ENCODE peak calls at places on chromosome 11, in nine cellular contexts. K is transverse colon, C is stomach, R is H1, T is tibial nerve, S is A549, D is suprapubic skin, A is ovary, Z is sigmoid colon. X is an unnamed sample.

GRCh38 chr11:127195791-127196190 is 195.2 kb upstream of the KIRREL3 start:
- DNase-seq in Z (no peak), S (no peak), T (no peak), C (no peak), R (no peak), A (no peak), D (no peak), K (no peak), X (no peak)

GRCh38 chr11:82810326-82810725 is 76.7 kb upstream of the FAM181B start:
- DNase-seq in R (no peak), D (no peak), C (no peak), Z (no peak), K (no peak), T (no peak), S (no peak), A (no peak), X (no peak)

GRCh38 chr11:116357769-116358544 is 414.8 kb downstream of the BUD13 start:
- DNase-seq in C (no peak), D (no peak), K (peak; percentile 37), A (no peak), Z (no peak), S (peak; percentile 26), R (peak; percentile 85), T (no peak), X (no peak)

GRCh38 chr11:63564056-63564784 is 1.0 kb upstream of the PLAAT2 start:
- DNase-seq in A (no peak), Z (peak; percentile 22), R (no peak), K (no peak), T (no peak), C (peak; percentile 48), D (no peak), S (no peak), X (no peak)

GRCh38 chr11:126929186-126930085 is 71.1 kb downstream of the KIRREL3 start:
- DNase-seq in Z (no peak), K (no peak), D (no peak), C (no peak), A (no peak), R (no peak), T (no peak), S (no peak), X (no peak)

GRCh38 chr11:101390539-101390938 is 193.3 kb downstream of the TRPC6 start:
- DNase-seq in K (no peak), R (no peak), Z (no peak), T (no peak), C (no peak), A (no peak), D (no peak), S (peak; percentile 13), X (no peak)

GRCh38 chr11:35647535-35648092 is 15.0 kb upstream of the TRIM44 start:
- DNase-seq in R (no peak), S (no peak), K (no peak), C (no peak), D (no peak), T (no peak), Z (no peak), A (no peak), X (peak; percentile 53)

GRCh38 chr11:1757861-1758610 is 5.7 kb downstream of the CTSD start:
- DNase-seq in S (no peak), C (no peak), T (no peak), D (no peak), A (no peak), Z (no peak), R (no peak), K (peak; percentile 58), X (no peak)

GRCh38 chr11:108805030-108805429 is 140.2 kb downstream of the DDX10 start:
- DNase-seq in D (no peak), R (no peak), T (no peak), S (no peak), K (no peak), Z (no peak), C (no peak), A (no peak), X (no peak)

GRCh38 chr11:88178211-88178610 is 3.0 kb upstream of the RAB38 start:
- DNase-seq in D (no peak), K (no peak), C (no peak), A (no peak), S (no peak), Z (no peak), T (no peak), R (no peak), X (no peak)

GRCh38 chr11:88175707-88176066 is 444 bp upstream of the RAB38 start:
- DNase-seq in C (no peak), K (no peak), Z (no peak), R (no peak), A (no peak), S (no peak), T (no peak), D (no peak), X (no peak)

GRCh38 chr11:88171982-88172381 is 3.3 kb downstream of the RAB38 start:
- DNase-seq in K (no peak), S (no peak), C (no peak), Z (no peak), A (no peak), R (no peak), D (no peak), T (no peak), X (no peak)

GRCh38 chr11:88174627-88175003 is 628 bp downstream of the RAB38 start:
- DNase-seq in C (peak; percentile 73), S (peak; percentile 24), K (peak; percentile 74), Z (peak; percentile 85), R (peak; percentile 5), T (peak; percentile 35), D (peak; percentile 82), A (peak; percentile 36), X (no peak)

DNA sequence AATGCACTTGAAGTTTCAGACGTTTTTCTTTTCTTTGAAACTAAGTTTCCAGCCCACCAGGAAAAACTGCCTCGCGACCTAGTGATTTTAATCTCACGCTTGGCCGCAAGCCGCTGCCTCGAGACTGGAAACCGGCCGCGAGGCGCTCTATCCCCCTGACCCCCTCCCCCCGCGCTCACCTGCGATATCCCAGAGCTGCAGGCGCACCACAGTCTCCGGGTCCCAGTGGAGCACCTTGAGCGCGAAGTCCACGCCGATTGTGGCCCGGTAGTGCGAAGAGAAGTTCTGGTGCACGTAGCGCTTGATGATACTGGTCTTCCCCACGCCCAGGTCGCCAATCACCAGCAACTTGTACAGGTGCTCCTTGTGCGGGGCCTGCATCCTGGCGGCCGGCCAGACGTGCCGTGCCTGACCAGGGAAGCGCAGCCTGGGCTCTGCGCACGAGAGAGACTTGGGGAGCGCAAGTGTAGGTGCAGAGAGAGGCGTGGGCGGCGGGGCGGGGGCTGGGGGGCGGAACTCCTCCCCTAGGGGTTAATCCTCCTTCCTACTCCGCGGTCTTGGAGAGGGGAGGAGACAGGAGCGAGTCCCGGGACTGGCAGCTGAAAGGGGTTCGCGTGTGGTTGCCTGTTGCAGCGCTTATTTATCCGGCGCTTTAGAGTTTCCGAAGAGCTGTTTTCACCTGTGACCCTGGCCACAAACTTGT is at the start of gene RAB38:
- DNase-seq in R (peak; percentile 38), S (peak; percentile 4), D (peak; percentile 66), C (peak; percentile 64), K (peak; percentile 58), Z (peak; percentile 70), A (peak; percentile 18), T (no peak), X (no peak)
- H3K4me1 ChIP-seq in R (peaks cover 2% of the 10 kb centered on the region), S (peaks cover 11% of the 10 kb centered on the region), D (peaks cover 54% of the 10 kb centered on the region), C (peaks cover 9% of the 10 kb centered on the region), K (peaks cover 21% of the 10 kb centered on the region), Z (peaks cover 36% of the 10 kb centered on the region), A (no peaks in the 10 kb centered on the region), T (no peaks in the 10 kb centered on the region), X (peaks cover 14% of the 10 kb centered on the region)

DNA sequence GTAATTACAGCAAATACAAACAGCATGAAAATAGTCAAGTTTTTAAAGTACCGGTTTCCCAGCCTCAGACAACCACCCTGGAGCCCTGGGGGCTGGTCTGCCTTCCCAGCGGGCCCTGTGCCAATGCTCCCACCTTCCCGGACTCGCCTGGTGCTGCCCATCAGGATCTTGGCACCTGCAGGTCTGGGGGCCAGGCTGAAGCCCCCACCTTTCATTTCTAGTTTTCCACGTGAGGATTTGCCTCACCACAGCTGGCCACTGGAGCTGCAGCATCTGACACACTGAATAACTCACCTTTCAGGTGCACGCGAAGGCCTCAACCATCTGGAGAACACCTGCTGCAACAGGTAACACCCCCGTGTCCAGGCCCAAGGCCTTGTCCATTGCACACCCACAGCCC is 108.7 kb upstream of the THY1 start:
- DNase-seq in C (no peak), Z (peak; percentile 34), K (no peak), A (no peak), T (no peak), D (peak; percentile 44), R (no peak), S (no peak), X (no peak)
- TF ChIP-seq EP300 in C (no peak), Z (no peak), K (no peak), A (no peak), T (no peak), D (no peak), R (no peak), S (no peak), X (no peak)

DNA sequence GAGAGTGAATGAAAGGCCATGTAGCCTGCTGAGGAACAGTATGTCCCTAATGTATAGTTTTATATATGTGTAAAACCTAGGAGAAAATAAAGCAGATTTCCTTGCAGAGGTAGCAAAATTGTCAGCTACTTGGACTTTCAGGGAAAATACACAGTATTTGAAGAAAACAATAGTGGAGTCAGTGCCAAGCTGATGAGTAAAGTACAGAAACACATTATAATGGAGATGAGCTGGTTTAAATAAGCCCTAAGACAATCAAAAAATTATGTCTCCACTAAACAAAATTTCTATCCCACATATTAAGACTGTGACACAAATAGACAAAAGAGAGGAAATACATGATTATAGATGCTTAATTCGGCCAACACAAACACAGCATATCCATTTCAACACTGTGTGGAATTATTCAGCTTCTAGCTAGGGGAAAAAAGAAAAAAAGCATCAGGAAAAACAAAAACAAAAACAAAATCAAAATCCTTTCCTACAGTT is 76.0 kb downstream of the MAML2 start:
- DNase-seq in C (no peak), K (no peak), T (no peak), D (no peak), S (no peak), Z (no peak), R (no peak), A (no peak), X (no peak)
- H3K4me1 ChIP-seq in C (peaks cover 5% of the 10 kb centered on the region), K (peaks cover 25% of the 10 kb centered on the region), T (no peaks in the 10 kb centered on the region), D (peaks cover 46% of the 10 kb centered on the region), S (peaks cover 15% of the 10 kb centered on the region), Z (peaks cover 12% of the 10 kb centered on the region), R (no peaks in the 10 kb centered on the region), A (peaks cover 5% of the 10 kb centered on the region), X (peaks cover 27% of the 10 kb centered on the region)

GRCh38 chr11:95318459-95318858 is 87.5 kb upstream of the SESN3 start:
- DNase-seq in T (no peak), A (no peak), C (no peak), R (no peak), Z (no peak), D (no peak), S (no peak), K (no peak), X (no peak)
- TF ChIP-seq EP300 in T (no peak), A (no peak), C (no peak), R (no peak), Z (no peak), D (no peak), S (no peak), K (no peak), X (no peak)